ENCODE peak calls at places on chromosomes 2 and 18, in eight cellular contexts. X, W, S, Y, H, N, J and Z are unnamed samples.

GRCh38 chr2:128410035-128410757 is 91.5 kb upstream of the HS6ST1 start:
- DNase-seq in X (no peak), N (no peak), S (no peak), W (no peak), Y (no peak), H (no peak), J (no peak), Z (no peak)

GRCh38 chr2:36993841-36994620 is 27.7 kb upstream of the STRN start:
- DNase-seq in H (no peak), N (no peak), X (no peak), Y (peak), J (peak), W (no peak), S (no peak), Z (no peak)

GRCh38 chr2:105820691-105821090 is 76.0 kb downstream of the NCK2 start:
- DNase-seq in W (no peak), S (no peak), N (no peak), J (no peak), H (no peak), X (no peak), Y (no peak), Z (no peak)

GRCh38 chr2:178676046-178676445 is 131.2 kb downstream of the TTN start:
- DNase-seq in N (no peak), Y (no peak), X (no peak), J (no peak), S (no peak), W (no peak), H (no peak), Z (no peak)

GRCh38 chr2:54669677-54670484 is 53.6 kb upstream of the EML6 start:
- DNase-seq in W (no peak), J (peak), S (no peak), Y (peak), X (peak), H (no peak), N (no peak), Z (no peak)

GRCh38 chr2:203814661-203815540 is 52.7 kb upstream of the CTLA4 start:
- DNase-seq in Y (peak), X (peak), S (peak), H (no peak), W (peak), N (peak), J (peak), Z (peak)

GRCh38 chr2:223797073-223797472 is 40.3 kb downstream of the AP1S3 start:
- DNase-seq in N (no peak), W (no peak), S (no peak), X (peak), Y (peak), H (no peak), J (peak), Z (peak)

GRCh38 chr2:191679818-191680600 is 2.1 kb downstream of the NABP1 start:
- DNase-seq in Y (peak), H (no peak), J (peak), X (peak), W (no peak), S (peak), N (no peak), Z (no peak)

GRCh38 chr2:37005118-37005868 is 39.0 kb upstream of the STRN start:
- DNase-seq in N (no peak), S (peak), W (no peak), Y (peak), H (no peak), J (peak), X (peak), Z (no peak)

GRCh38 chr2:1051075-1051474 is 100.4 kb downstream of the SNTG2 start:
- DNase-seq in W (no peak), N (no peak), J (peak), Y (peak), H (no peak), S (no peak), X (peak), Z (no peak)

GRCh38 chr2:112869258-112869842 is 32.8 kb upstream of the IL1B start:
- DNase-seq in N (peak), J (peak), W (no peak), H (no peak), S (no peak), Y (peak), X (peak), Z (peak)

GRCh38 chr18:44887227-44887631 is 206.5 kb downstream of the SETBP1 start:
- DNase-seq in X (peak), N (no peak), Y (peak), S (no peak), H (no peak), W (no peak), J (no peak), Z (no peak)

GRCh38 chr2:13768274-13768673 is 864.2 kb upstream of the LRATD1 start:
- DNase-seq in J (no peak), X (no peak), S (no peak), Y (no peak), N (no peak), W (no peak), H (no peak), Z (no peak)

GRCh38 chr2:119231975-119232665 is 8.5 kb downstream of the STEAP3 start:
- DNase-seq in N (no peak), W (no peak), J (peak), S (no peak), X (peak), H (no peak), Y (peak), Z (no peak)

GRCh38 chr2:12714391-12715221 is 2.1 kb upstream of the TRIB2 start:
- DNase-seq in Y (peak), J (peak), X (peak), W (no peak), H (no peak), N (no peak), S (no peak), Z (peak)

GRCh38 chr2:221318751-221319150 is 253.4 kb downstream of the EPHA4 start:
- DNase-seq in H (no peak), S (no peak), Y (no peak), W (no peak), N (no peak), J (no peak), X (no peak), Z (no peak)

GRCh38 chr18:31657823-31658669 is 26.3 kb downstream of the B4GALT6 start:
- DNase-seq in Y (no peak), N (no peak), H (no peak), S (no peak), J (no peak), X (no peak), W (no peak), Z (no peak)

GRCh38 chr2:73811878-73812277 is 16.9 kb upstream of the STAMBP start:
- DNase-seq in J (no peak), H (no peak), Y (no peak), W (no peak), N (no peak), S (no peak), X (no peak), Z (no peak)

GRCh38 chr2:213069531-213069930 is 81.9 kb downstream of the IKZF2 start:
- DNase-seq in S (no peak), Y (no peak), N (no peak), W (no peak), X (no peak), H (no peak), J (no peak), Z (no peak)

GRCh38 chr2:228597032-228597431 is 415.5 kb upstream of the SPHKAP start:
- DNase-seq in J (no peak), N (no peak), S (no peak), H (no peak), W (no peak), Y (no peak), X (no peak), Z (no peak)

GRCh38 chr2:127581516-127582490 is 46.3 kb downstream of the MYO7B start:
- DNase-seq in W (no peak), S (no peak), X (no peak), N (no peak), J (no peak), Y (no peak), H (peak), Z (no peak)

GRCh38 chr2:96962567-96963203 is 23.7 kb downstream of the FAM178B start:
- DNase-seq in J (no peak), S (peak), W (peak), Y (no peak), N (no peak), X (no peak), H (no peak), Z (no peak)

GRCh38 chr2:97661927-97662326 is 1.9 kb downstream of the ACTR1B start:
- DNase-seq in W (no peak), J (no peak), H (no peak), S (no peak), X (no peak), N (no peak), Y (no peak), Z (no peak)

GRCh38 chr18:2573408-2573807 is 2.1 kb downstream of the NDC80 start:
- DNase-seq in X (no peak), S (no peak), J (no peak), Y (no peak), W (no peak), N (no peak), H (no peak), Z (no peak)

GRCh38 chr2:71952572-71953188 is 195.0 kb downstream of the CYP26B1 start:
- DNase-seq in S (no peak), N (no peak), J (no peak), Y (no peak), H (no peak), W (no peak), X (peak), Z (no peak)

GRCh38 chr2:24771905-24772586 is 21.1 kb downstream of the PTRHD1 start:
- DNase-seq in J (no peak), H (no peak), N (no peak), S (no peak), X (no peak), Y (no peak), W (no peak), Z (no peak)

GRCh38 chr2:231946241-231946814 is 15.2 kb upstream of the DIS3L2 start:
- DNase-seq in Y (no peak), H (no peak), W (no peak), J (no peak), S (no peak), X (no peak), N (no peak), Z (no peak)

GRCh38 chr2:70978388-70979357 is at the start of gene ANKRD53:
- DNase-seq in W (no peak), J (peak), Y (peak), S (no peak), N (peak), X (peak), H (peak), Z (no peak)

GRCh38 chr2:120546077-120546864 is 189.4 kb upstream of the GLI2 start:
- DNase-seq in J (peak), H (peak), X (peak), Y (peak), S (no peak), W (no peak), N (peak), Z (peak)

GRCh38 chr2:127675335-127676261 is at the start of gene LIMS2:
- DNase-seq in J (no peak), X (no peak), Y (peak), H (peak), N (peak), S (no peak), W (no peak), Z (no peak)

GRCh38 chr18:12231986-12232385 is 22.2 kb upstream of the CIDEA start:
- DNase-seq in S (no peak), Y (no peak), J (no peak), H (no peak), W (no peak), N (no peak), X (no peak), Z (no peak)

GRCh38 chr2:146295080-146295670 is 1549.7 kb upstream of the ACVR2A start:
- DNase-seq in W (no peak), S (no peak), X (peak), J (peak), N (no peak), Y (peak), H (no peak), Z (no peak)

GRCh38 chr2:177314194-177314593 is 49.7 kb upstream of the NFE2L2 start:
- DNase-seq in J (peak), X (peak), N (no peak), S (no peak), Y (peak), H (no peak), W (no peak), Z (no peak)
- H3K4me3 ChIP-seq in J (no peak), X (peak), N (no peak), S (no peak), Y (no peak), H (no peak), W (no peak), Z (no peak)

DNA sequence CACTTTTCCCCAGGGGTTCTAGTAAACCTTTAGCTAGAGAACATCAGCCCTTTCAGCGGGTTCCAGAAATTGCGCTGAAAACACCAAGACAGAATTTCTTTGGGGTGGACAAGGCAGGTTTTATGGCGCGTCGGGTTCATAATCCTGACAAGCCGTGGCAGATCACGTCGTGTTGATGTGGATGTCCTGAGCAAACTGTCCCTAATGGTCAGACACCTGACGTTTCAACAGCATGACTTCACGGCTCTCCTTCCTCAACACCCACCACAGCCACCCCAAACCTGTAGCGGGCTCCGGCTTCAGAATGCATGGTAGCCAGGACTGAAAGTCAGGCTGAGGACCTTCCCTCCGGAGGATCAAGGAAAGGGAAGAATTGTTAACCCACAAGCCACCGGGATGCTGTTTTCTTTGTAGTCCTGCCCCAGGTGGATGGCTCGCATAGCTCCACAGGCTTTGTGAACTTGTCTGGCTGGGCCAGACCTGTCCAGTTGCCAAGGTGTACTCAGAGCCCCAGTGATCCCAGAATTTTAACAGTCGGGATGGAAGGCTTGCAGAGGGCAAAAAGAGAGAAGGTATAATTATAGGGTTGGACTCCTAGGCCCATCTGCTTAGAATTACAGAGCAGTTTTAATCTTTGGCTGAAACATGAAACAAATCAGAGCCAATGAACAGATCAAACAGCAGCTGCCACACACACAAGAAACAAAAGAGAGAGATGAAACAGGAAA is 1.5 kb downstream of the APCDD1 start:
- DNase-seq in Y (no peak), N (no peak), H (no peak), X (no peak), W (no peak), S (no peak), J (no peak), Z (no peak)
- H3K4me3 ChIP-seq in Y (no peak), N (peak), H (peak), X (no peak), W (no peak), S (no peak), J (peak), Z (no peak)

GRCh38 chr2:170817999-170818293 is 1.3 kb downstream of the GAD1 start:
- DNase-seq in Y (no peak), S (no peak), N (no peak), J (no peak), H (no peak), X (no peak), W (no peak), Z (no peak)

GRCh38 chr2:170816499-170817246 is at the start of gene GAD1:
- DNase-seq in N (peak), S (no peak), X (peak), Y (peak), J (peak), H (peak), W (no peak), Z (no peak)

GRCh38 chr2:170817247-170817998 is 736 bp downstream of the GAD1 start:
- DNase-seq in N (no peak), J (peak), Y (peak), X (no peak), H (peak), S (no peak), W (no peak), Z (no peak)

GRCh38 chr2:170819941-170820646 is 3.4 kb downstream of the GAD1 start:
- DNase-seq in X (no peak), W (no peak), S (no peak), N (no peak), Y (no peak), J (no peak), H (peak), Z (no peak)

DNA sequence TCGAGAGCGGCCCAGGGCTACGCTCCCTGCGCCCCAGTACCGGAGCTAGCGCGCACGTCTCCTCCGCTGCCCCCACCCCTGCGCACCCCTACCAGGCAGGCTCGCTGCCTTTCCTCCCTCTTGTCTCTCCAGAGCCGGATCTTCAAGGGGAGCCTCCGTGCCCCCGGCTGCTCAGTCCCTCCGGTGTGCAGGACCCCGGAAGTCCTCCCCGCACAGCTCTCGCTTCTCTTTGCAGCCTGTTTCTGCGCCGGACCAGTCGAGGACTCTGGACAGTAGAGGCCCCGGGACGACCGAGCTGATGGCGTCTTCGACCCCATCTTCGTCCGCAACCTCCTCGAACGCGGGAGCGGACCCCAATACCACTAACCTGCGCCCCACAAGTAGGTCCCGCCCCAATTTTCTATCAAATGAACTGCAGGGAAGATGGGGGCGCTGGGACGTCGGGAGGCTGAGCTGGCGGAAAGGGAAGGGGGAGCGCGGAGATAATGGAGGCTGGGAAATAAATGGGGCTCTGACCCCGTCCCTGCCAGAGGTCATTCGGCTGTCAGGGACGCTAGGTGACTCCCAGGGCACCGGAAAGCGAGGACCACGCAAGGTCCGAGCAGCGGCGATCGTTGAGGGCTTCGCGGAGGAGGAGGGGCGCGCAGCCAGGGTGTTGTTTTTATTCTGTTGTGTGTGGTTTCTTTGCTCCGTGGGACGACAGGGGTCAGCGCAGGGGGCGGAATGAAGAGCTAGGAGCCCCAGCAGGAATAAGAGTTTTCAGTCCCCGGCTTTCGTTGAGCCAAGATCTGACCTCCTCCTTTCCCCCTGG is 1.8 kb downstream of the GAD1 start:
- DNase-seq in W (no peak), H (peak), Y (no peak), N (no peak), S (no peak), X (no peak), J (no peak), Z (no peak)
- H3K4me3 ChIP-seq in W (no peak), H (peak), Y (no peak), N (peak), S (no peak), X (peak), J (no peak), Z (peak)

GRCh38 chr2:188322569-188323531 is 31.2 kb downstream of the GULP1 start:
- DNase-seq in S (no peak), W (no peak), Y (peak), H (no peak), N (no peak), J (peak), X (no peak), Z (peak)

GRCh38 chr2:188326290-188326668 is 34.6 kb downstream of the GULP1 start:
- DNase-seq in J (no peak), W (no peak), Y (no peak), N (no peak), S (no peak), X (no peak), H (no peak), Z (peak)

GRCh38 chr2:188320861-188321260 is 29.2 kb downstream of the GULP1 start:
- DNase-seq in X (no peak), W (no peak), S (no peak), H (no peak), Y (no peak), N (no peak), J (no peak), Z (no peak)

GRCh38 chr2:188326669-188327301 is 35.1 kb downstream of the GULP1 start:
- DNase-seq in H (no peak), J (peak), Y (peak), X (no peak), N (no peak), W (no peak), S (no peak), Z (peak)

GRCh38 chr2:188324067-188324466 is 32.4 kb downstream of the GULP1 start:
- DNase-seq in N (no peak), W (no peak), Y (no peak), J (no peak), H (no peak), X (no peak), S (no peak), Z (no peak)
- H3K4me3 ChIP-seq in N (no peak), W (no peak), Y (no peak), J (no peak), H (no peak), X (no peak), S (no peak), Z (no peak)

GRCh38 chr2:31137211-31138036 is 816 bp downstream of the GALNT14 start:
- DNase-seq in Y (no peak), N (no peak), X (peak), J (no peak), H (peak), W (no peak), S (no peak), Z (no peak)

GRCh38 chr2:31136000-31136399 is 2.2 kb downstream of the GALNT14 start:
- DNase-seq in J (no peak), W (no peak), X (no peak), N (no peak), S (no peak), Y (no peak), H (no peak), Z (no peak)

GRCh38 chr2:31134450-31134849 is 3.8 kb downstream of the GALNT14 start:
- DNase-seq in S (no peak), H (no peak), N (no peak), Y (no peak), W (no peak), J (no peak), X (no peak), Z (no peak)

GRCh38 chr2:31138037-31138962 is at the start of gene GALNT14:
- DNase-seq in W (no peak), H (peak), N (peak), S (no peak), X (peak), J (peak), Y (peak), Z (peak)

DNA sequence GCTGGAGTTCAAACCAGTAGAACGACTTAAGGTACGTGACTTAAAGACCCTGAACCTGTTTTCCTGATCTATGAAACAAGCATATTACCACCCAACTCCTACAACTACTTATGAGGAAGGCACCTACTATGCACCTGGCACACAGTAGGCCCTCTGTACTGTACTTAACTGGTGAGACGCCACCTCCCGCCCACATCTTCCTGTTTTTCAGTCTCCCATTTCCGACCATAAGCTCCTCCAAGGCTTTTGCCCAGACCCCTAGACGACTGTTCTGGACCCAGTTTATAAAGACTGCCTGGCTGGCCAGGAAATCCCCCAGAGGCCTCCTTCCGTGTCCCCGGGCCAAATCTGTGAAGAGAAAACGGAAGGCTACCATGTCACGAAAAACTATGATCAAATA is 1.5 kb downstream of the GALNT14 start:
- DNase-seq in W (no peak), N (no peak), H (no peak), J (no peak), Y (no peak), S (no peak), X (no peak), Z (no peak)
- H3K4me3 ChIP-seq in W (no peak), N (peak), H (peak), J (no peak), Y (no peak), S (no peak), X (peak), Z (no peak)